ENCODE peak calls at places on chromosomes 16 and 17, in eight cellular contexts. E, B, I, W, H, V, M and G are unnamed samples.

GRCh38 chr17:80529904-80530292 is 14.7 kb upstream of the RPTOR start:
- DNase-seq in W (no peak), E (no peak), I (no peak), M (peak), V (no peak), H (no peak), B (no peak), G (no peak)

GRCh38 chr16:70675851-70676513 is 9.9 kb downstream of the MTSS2 start:
- DNase-seq in B (peak), V (no peak), M (no peak), I (no peak), W (no peak), H (no peak), E (no peak), G (no peak)

GRCh38 chr16:85570213-85570734 is 42.8 kb upstream of the GSE1 start:
- DNase-seq in I (no peak), M (peak), B (no peak), E (no peak), V (no peak), H (no peak), W (no peak), G (peak)

GRCh38 chr16:73018796-73019455 is 29.0 kb downstream of the ZFHX3 start:
- DNase-seq in W (peak), M (no peak), B (no peak), E (no peak), V (no peak), H (no peak), I (no peak), G (no peak)

GRCh38 chr16:84810518-84811273 is 9.1 kb upstream of the CRISPLD2 start:
- DNase-seq in M (no peak), B (no peak), H (peak), W (no peak), V (no peak), I (no peak), E (no peak), G (no peak)

GRCh38 chr16:70604407-70605283 is 41.7 kb upstream of the IL34 start:
- DNase-seq in V (no peak), H (no peak), M (no peak), I (no peak), B (no peak), E (no peak), W (no peak), G (no peak)

GRCh38 chr17:50947844-50948514 is 81.8 kb upstream of the TOB1 start:
- DNase-seq in W (no peak), M (no peak), H (no peak), E (no peak), B (peak), V (peak), I (peak), G (peak)

GRCh38 chr17:4304417-4305027 is 40.7 kb upstream of the ANKFY1 start:
- DNase-seq in I (no peak), B (no peak), H (peak), E (peak), W (peak), M (peak), V (peak), G (peak)